ENCODE peak calls at places on chromosomes 13 and 19, in four cellular contexts. N is neural crest cell, Z is T follicular helper cell, V is islet precursor cell. U is an unnamed sample.

GRCh38 chr19:6260912-6261636 is 18.7 kb downstream of the MLLT1 start:
- DNase-seq in N (peak), Z (peak), V (peak), U (no peak)

GRCh38 chr19:8526345-8527062 is 12.5 kb upstream of the ZNF414 start:
- DNase-seq in N (peak), Z (no peak), V (peak), U (no peak)

GRCh38 chr13:77820431-77821149 is 98.0 kb downstream of the EDNRB start:
- DNase-seq in N (no peak), Z (no peak), V (no peak), U (no peak)

GRCh38 chr19:48543121-48543710 is 8.8 kb upstream of the SULT2B1 start:
- DNase-seq in N (no peak), Z (no peak), V (peak), U (peak)

GRCh38 chr13:63942372-63942771 is 2526.7 kb upstream of the PCDH20 start:
- DNase-seq in N (no peak), Z (no peak), V (no peak), U (no peak)

GRCh38 chr13:33746867-33747266 is 71.1 kb upstream of the RFC3 start:
- DNase-seq in N (no peak), Z (no peak), V (no peak), U (no peak)

GRCh38 chr13:85503797-85504196 is 295.4 kb downstream of the SLITRK6 start:
- DNase-seq in N (no peak), Z (no peak), V (no peak), U (no peak)

GRCh38 chr19:49892716-49893115 is 4.0 kb downstream of the IL4I1 start:
- DNase-seq in N (no peak), Z (no peak), V (no peak), U (no peak)

GRCh38 chr13:34933786-34934185 is 8.3 kb upstream of the NBEA start:
- DNase-seq in N (no peak), Z (no peak), V (no peak), U (no peak)

GRCh38 chr13:42821437-42821836 is 40.1 kb downstream of the FAM216B start:
- DNase-seq in N (no peak), Z (no peak), V (no peak), U (no peak)